ENCODE peak calls at places on chromosomes 6 and 20, in ten cellular contexts. Q is aorta, I is uterus, E is left ventricle myocardium inferior, F is fibroblast of lung, A is lung, J is small intestine, M is IMR-90, O is cardiac muscle cell, D is GM12878. W is an unnamed sample.

GRCh38 chr20:57195023-57195758 is 71.2 kb downstream of the BMP7 start:
- DNase-seq in J (no peak), D (no peak), F (no peak), Q (no peak), I (no peak), M (peak), O (peak), A (no peak), E (no peak), W (no peak)

GRCh38 chr20:36043892-36044515 is 75.6 kb downstream of the CNBD2 start:
- DNase-seq in Q (no peak), I (no peak), D (no peak), O (no peak), E (no peak), M (no peak), A (no peak), F (no peak), J (no peak), W (no peak)

GRCh38 chr20:4720121-4720976 is 1.4 kb upstream of the PRND start:
- DNase-seq in D (peak), J (peak), M (peak), F (peak), Q (peak), A (peak), I (peak), E (peak), O (peak), W (peak)

GRCh38 chr20:41366546-41367392 is at the start of gene EMILIN3:
- DNase-seq in D (no peak), Q (no peak), E (no peak), A (no peak), M (no peak), O (no peak), F (no peak), J (no peak), I (no peak), W (no peak)

GRCh38 chr6:95159557-95159956 is 417.8 kb upstream of the MANEA start:
- DNase-seq in F (no peak), Q (no peak), J (no peak), D (no peak), E (no peak), I (no peak), A (no peak), M (no peak), O (no peak), W (no peak)

GRCh38 chr20:17327185-17327780 is 100.4 kb downstream of the PCSK2 start:
- DNase-seq in O (no peak), D (no peak), A (no peak), J (no peak), F (no peak), M (no peak), Q (no peak), I (no peak), E (no peak), W (no peak)

GRCh38 chr6:133938533-133938932 is 14.5 kb upstream of the TBPL1 start:
- DNase-seq in O (no peak), F (no peak), E (no peak), I (no peak), D (no peak), M (no peak), Q (no peak), J (no peak), A (no peak), W (no peak)

GRCh38 chr6:72715119-72715518 is 93.3 kb downstream of the KCNQ5 start:
- DNase-seq in M (no peak), Q (no peak), I (no peak), A (no peak), D (no peak), E (no peak), F (no peak), J (no peak), O (no peak), W (no peak)

GRCh38 chr6:154410619-154411044 is 54.0 kb upstream of the IPCEF1 start:
- DNase-seq in I (peak), E (no peak), A (peak), D (no peak), Q (peak), J (no peak), M (peak), F (peak), O (peak), W (no peak)

GRCh38 chr20:8388146-8388545 is 256.1 kb downstream of the PLCB1 start:
- DNase-seq in M (peak), O (peak), D (no peak), F (peak), I (no peak), Q (no peak), A (no peak), E (no peak), J (no peak), W (no peak)

GRCh38 chr6:70394518-70395300 is 18.6 kb upstream of the FAM135A start:
- DNase-seq in F (no peak), Q (no peak), E (no peak), M (no peak), A (peak), J (peak), D (no peak), I (no peak), O (no peak), W (no peak)

GRCh38 chr20:1327241-1327653 is 1.7 kb downstream of the SDCBP2 start:
- DNase-seq in M (peak), I (peak), O (peak), D (no peak), Q (no peak), J (peak), A (no peak), E (no peak), F (peak), W (peak)

GRCh38 chr6:166474721-166475565 is 92.2 kb upstream of the MPC1 start:
- DNase-seq in Q (no peak), E (no peak), F (peak), I (no peak), J (no peak), M (no peak), A (no peak), O (no peak), D (no peak), W (no peak)

GRCh38 chr20:1334761-1335160 is 5.8 kb upstream of the SDCBP2 start:
- DNase-seq in E (no peak), J (no peak), F (no peak), M (no peak), A (no peak), Q (no peak), D (no peak), I (no peak), O (peak), W (no peak)

GRCh38 chr6:42556462-42556861 is 7.4 kb upstream of the UBR2 start:
- DNase-seq in J (peak), I (no peak), D (no peak), O (no peak), M (no peak), Q (no peak), E (no peak), A (no peak), F (no peak), W (no peak)

GRCh38 chr20:63453029-63453523 is 19.4 kb downstream of the KCNQ2 start:
- DNase-seq in E (no peak), O (peak), J (no peak), F (no peak), A (no peak), I (no peak), Q (no peak), M (no peak), D (no peak), W (no peak)

GRCh38 chr20:49340161-49340966 is 62.5 kb upstream of the ZNFX1 start:
- DNase-seq in Q (peak), E (peak), O (no peak), F (no peak), I (no peak), A (no peak), D (no peak), J (no peak), M (no peak), W (no peak)

GRCh38 chr20:50085481-50086365 is 27.2 kb downstream of the UBE2V1 start:
- DNase-seq in A (peak), E (no peak), O (peak), I (peak), F (peak), J (peak), M (peak), Q (peak), D (no peak), W (peak)

GRCh38 chr6:31730631-31731086 is 1.6 kb upstream of the DDAH2 start:
- DNase-seq in O (no peak), J (no peak), D (no peak), A (no peak), F (no peak), M (no peak), Q (no peak), E (no peak), I (no peak), W (no peak)

GRCh38 chr20:20148774-20149173 is 96.4 kb downstream of the CFAP61 start:
- DNase-seq in M (no peak), F (no peak), I (no peak), J (no peak), A (no peak), O (no peak), Q (no peak), E (no peak), D (no peak), W (no peak)

GRCh38 chr20:33732166-33732970 is 572 bp downstream of the ZNF341 start:
- DNase-seq in M (no peak), F (peak), E (peak), A (peak), D (peak), J (peak), Q (peak), I (peak), O (no peak), W (peak)

GRCh38 chr20:51284161-51284560 is 258.4 kb downstream of the NFATC2 start:
- DNase-seq in E (no peak), Q (no peak), I (no peak), D (no peak), M (peak), O (no peak), F (no peak), A (no peak), J (no peak), W (no peak)

GRCh38 chr20:40156600-40157307 is 532.3 kb downstream of the MAFB start:
- DNase-seq in O (no peak), J (peak), A (no peak), F (no peak), M (no peak), I (no peak), Q (no peak), E (no peak), D (peak), W (no peak)

GRCh38 chr6:154408906-154409500 is 52.4 kb upstream of the IPCEF1 start:
- DNase-seq in D (no peak), J (no peak), I (no peak), A (no peak), E (no peak), M (peak), O (peak), Q (no peak), F (peak), W (no peak)

DNA sequence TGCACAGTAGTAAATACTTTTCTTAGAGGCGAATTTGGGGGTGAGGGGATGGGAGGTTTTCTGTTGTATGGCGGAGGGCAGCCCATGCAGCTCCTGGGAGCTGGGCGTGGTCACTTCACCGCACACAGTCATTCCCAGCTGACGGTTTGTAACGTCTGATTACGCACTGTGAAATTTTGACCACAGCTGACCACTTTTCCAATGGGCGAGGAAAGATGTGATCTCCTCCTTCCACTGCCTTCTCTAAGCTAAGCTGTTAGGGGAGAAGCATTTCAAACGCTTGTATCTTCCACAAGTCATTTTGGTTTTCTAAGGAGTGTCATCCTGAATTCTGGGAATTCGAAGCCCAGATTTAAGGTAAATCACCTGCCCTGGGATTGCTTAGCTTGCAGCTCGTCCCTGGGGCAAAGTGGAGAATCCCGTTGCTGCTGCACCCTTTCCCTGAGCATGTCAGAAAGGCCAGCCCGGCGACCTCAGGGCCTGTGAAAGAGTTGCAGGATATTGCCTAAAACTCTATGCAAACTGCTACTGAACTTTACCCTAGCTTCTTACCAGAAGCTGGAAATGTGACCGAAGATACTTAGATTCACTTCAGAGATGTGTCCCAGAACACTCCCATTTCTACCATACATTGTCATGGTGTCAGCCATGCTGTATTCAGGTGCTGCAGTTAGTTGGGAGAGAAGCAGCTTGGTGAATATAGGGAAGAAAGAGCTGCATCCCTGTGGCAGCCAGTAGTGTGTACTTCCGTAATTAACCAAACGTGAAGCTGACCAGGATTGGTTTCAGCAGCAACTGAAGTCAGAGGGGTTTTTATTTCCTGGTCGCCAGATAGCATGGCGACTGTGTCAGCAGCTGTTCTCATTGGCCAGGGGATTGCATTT is 58.9 kb downstream of the RREB1 start:
- DNase-seq in D (no peak), I (no peak), A (no peak), M (peak), F (peak), Q (no peak), E (no peak), O (peak), J (no peak), W (no peak)
- H3K27ac ChIP-seq in D (no peak), I (no peak), A (no peak), M (peak), F (peak), Q (no peak), E (peak), O (peak), J (peak), W (no peak)

DNA sequence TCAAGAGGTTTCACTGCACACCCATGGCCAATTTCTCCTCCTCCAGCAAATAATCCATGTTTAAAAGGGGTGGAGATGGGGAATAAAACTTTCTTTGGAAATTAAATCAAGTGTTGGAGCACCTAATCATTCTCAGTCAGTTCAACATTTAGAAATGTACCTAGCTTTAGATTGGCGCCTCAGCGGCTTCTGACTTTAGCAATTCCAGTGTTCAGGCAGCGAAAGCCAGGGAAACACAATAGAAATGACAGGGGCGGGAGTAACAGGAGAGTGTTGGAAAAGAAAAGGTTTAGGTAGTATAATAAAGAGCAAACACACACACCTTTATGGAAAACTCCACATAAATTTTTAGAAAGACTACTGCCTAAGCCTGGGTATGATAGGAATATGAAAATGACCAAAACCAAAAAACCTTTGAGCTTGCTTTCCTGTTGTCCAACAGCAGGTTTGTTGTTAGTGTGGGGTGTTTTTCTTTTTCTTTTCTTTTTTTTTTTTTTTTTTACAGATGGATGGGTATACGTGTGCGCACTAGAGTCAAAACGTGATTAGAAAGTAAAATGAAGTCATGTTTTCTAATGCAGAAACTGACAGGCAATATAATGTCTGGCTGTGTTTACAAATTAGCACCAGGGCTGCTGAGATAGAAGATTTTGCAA is 7.7 kb downstream of the TFAP2A start:
- DNase-seq in M (no peak), E (no peak), A (no peak), J (no peak), F (no peak), Q (no peak), D (no peak), O (no peak), I (no peak), W (no peak)
- H3K27ac ChIP-seq in M (no peak), E (no peak), A (no peak), J (no peak), F (no peak), Q (no peak), D (no peak), O (no peak), I (no peak), W (no peak)

DNA sequence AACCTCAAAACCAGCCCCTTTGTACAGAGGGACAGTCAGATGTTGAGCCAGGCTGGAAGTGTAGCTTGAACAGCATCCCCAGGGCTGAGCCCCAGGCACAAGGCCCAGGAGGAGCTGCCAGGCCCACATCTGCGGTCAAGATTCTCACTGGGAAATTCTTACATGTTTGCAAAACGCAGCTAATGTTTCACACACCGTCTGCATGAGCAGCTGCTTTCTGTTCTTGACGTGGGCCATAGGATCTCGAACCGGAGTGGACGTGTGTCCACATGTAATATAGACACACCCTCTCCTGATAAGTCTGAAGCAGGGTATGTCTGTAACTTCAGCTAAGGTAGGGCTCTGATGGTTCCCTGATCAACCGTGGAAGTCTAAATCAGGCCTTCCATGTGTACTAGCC is 41.3 kb upstream of the TRAF3IP2 start:
- DNase-seq in D (no peak), M (peak), E (peak), F (peak), A (no peak), J (no peak), O (peak), I (peak), Q (peak), W (no peak)
- H3K27ac ChIP-seq in D (no peak), M (peak), E (peak), F (peak), A (no peak), J (peak), O (no peak), I (peak), Q (no peak), W (no peak)

GRCh38 chr20:46987001-46987400 is 92.4 kb downstream of the EYA2 start:
- DNase-seq in A (no peak), Q (no peak), D (no peak), J (no peak), E (no peak), F (no peak), O (no peak), M (no peak), I (no peak), W (no peak)
- H3K27ac ChIP-seq in A (no peak), Q (no peak), D (no peak), J (no peak), E (no peak), F (no peak), O (no peak), M (no peak), I (no peak), W (no peak)

GRCh38 chr20:34859367-34859766 is 13.3 kb downstream of the GGT7 start:
- DNase-seq in M (no peak), Q (no peak), D (no peak), A (no peak), J (no peak), O (no peak), E (no peak), I (no peak), F (no peak), W (no peak)
- H3K27ac ChIP-seq in M (no peak), Q (no peak), D (no peak), A (no peak), J (no peak), O (no peak), E (no peak), I (no peak), F (no peak), W (no peak)

GRCh38 chr20:62303049-62303326 is 191 bp downstream of the ADRM1 start:
- DNase-seq in F (no peak), M (no peak), I (no peak), A (no peak), D (no peak), J (no peak), E (no peak), O (no peak), Q (no peak), W (no peak)
- H3K27ac ChIP-seq in F (peak), M (peak), I (peak), A (peak), D (peak), J (peak), E (peak), O (peak), Q (peak), W (peak)

GRCh38 chr6:99991955-99992354 is 2.1 kb downstream of the MCHR2 start:
- DNase-seq in J (no peak), D (no peak), I (no peak), A (no peak), M (no peak), E (no peak), F (no peak), Q (no peak), O (no peak), W (no peak)

GRCh38 chr6:99997141-99997540 is 3.1 kb upstream of the MCHR2 start:
- DNase-seq in M (no peak), A (no peak), I (no peak), Q (no peak), D (no peak), E (no peak), F (no peak), O (no peak), J (no peak), W (no peak)

GRCh38 chr6:99993146-99993532 is 884 bp downstream of the MCHR2 start:
- DNase-seq in O (no peak), A (no peak), D (no peak), Q (no peak), M (no peak), J (no peak), F (no peak), E (no peak), I (no peak), W (no peak)

GRCh38 chr6:99995916-99996315 is 1.9 kb upstream of the MCHR2 start:
- DNase-seq in I (no peak), E (no peak), M (no peak), A (no peak), D (no peak), O (no peak), F (no peak), J (no peak), Q (no peak), W (no peak)

GRCh38 chr6:99993533-99994251 is at the start of gene MCHR2:
- DNase-seq in I (no peak), Q (no peak), M (no peak), A (no peak), J (no peak), O (no peak), D (no peak), E (no peak), F (no peak), W (no peak)
- H3K27ac ChIP-seq in I (no peak), Q (no peak), M (no peak), A (no peak), J (no peak), O (no peak), D (no peak), E (no peak), F (no peak), W (no peak)

DNA sequence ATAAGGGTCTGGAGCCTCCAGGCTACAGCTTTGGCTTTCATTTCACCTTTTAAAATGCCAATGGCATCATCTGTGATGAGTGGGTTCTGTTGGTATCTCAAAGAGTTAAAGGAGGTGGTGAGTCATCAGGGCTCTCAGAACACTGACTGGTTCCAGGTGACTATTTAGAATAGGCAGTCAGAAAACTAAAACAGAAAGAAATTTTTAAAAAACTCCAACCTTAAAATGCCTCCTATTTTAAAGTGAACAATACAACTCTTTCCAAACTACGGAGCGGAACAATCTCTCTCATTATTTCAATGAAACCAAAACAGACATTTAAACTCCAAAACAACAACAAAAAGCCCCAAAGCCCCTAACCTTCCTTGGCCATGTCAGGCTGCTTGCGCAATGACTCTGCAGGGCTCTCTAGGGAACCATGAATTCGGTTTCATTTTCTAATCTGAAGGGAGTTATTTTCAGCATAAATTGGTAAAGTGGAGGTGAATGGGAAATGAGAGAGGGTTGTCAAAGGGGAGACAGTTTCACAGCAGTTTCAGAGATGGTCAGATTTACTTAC is 194.9 kb downstream of the KIF6 start:
- DNase-seq in I (peak), F (peak), A (no peak), J (no peak), E (no peak), D (peak), M (no peak), Q (no peak), O (peak), W (no peak)
- H3K27ac ChIP-seq in I (peak), F (no peak), A (no peak), J (peak), E (peak), D (peak), M (no peak), Q (no peak), O (no peak), W (no peak)

GRCh38 chr20:43766395-43766794 is 39.6 kb upstream of the GTSF1L start:
- DNase-seq in F (no peak), D (no peak), J (no peak), E (peak), M (no peak), I (no peak), A (no peak), O (no peak), Q (peak), W (peak)
- H3K27ac ChIP-seq in F (no peak), D (no peak), J (no peak), E (no peak), M (no peak), I (no peak), A (no peak), O (no peak), Q (no peak), W (no peak)

W was measured in caudate nucleus.